ENCODE peak calls at places on chromosomes 6 and 20, in nine cellular contexts. M is activated naive CD4-positive, alpha-beta T cell treated with anti-CD3 and anti-CD28 coated beads for 36 hours; I is central memory CD8-positive, alpha-beta T cell; Y is stromal cell of bone marrow; H is CD4-positive, alpha-beta T cell; K is activated T-cell treated with anti-CD3 and anti-CD28 coated beads, Interleukin-2, amount 50 U/mL, for 72 hours; T is GDM1; L is WTC11; S is 8988T. X is an unnamed sample.

GRCh38 chr6:56840467-56841371 is 114.2 kb upstream of the BEND6 start:
- DNase-seq in M (no peak), I (no peak), Y (peak; percentile 77), H (no peak), K (no peak), T (no peak), L (no peak), S (no peak), X (no peak)

GRCh38 chr6:36970892-36971842 is 14.8 kb downstream of the MTCH1 start:
- DNase-seq in M (no peak), I (no peak), Y (no peak), H (no peak), K (no peak), T (no peak), L (no peak), S (no peak), X (no peak)

GRCh38 chr20:63897978-63898561 is 3.1 kb downstream of the DNAJC5 start:
- DNase-seq in M (no peak), I (no peak), Y (no peak), H (no peak), K (no peak), T (no peak), L (no peak), S (peak; percentile 3), X (no peak)

GRCh38 chr6:168370310-168370991 is 50.9 kb upstream of the DACT2 start:
- DNase-seq in M (peak; percentile 75), I (peak; percentile 28), Y (no peak), H (peak; percentile 54), K (peak; percentile 78), T (peak; percentile 41), L (peak; percentile 89), S (peak; percentile 88), X (peak; percentile 61)

GRCh38 chr6:82208914-82209313 is 38.6 kb downstream of the IBTK start:
- DNase-seq in M (no peak), I (no peak), Y (no peak), H (no peak), K (no peak), T (no peak), L (no peak), S (no peak), X (no peak)

GRCh38 chr20:1805816-1806215 is 89.4 kb upstream of the SIRPA start:
- DNase-seq in M (no peak), I (no peak), Y (no peak), H (no peak), K (no peak), T (no peak), L (no peak), S (no peak), X (no peak)

GRCh38 chr20:10076126-10077080 is 41.6 kb downstream of the ANKEF1 start:
- DNase-seq in M (no peak), I (no peak), Y (no peak), H (no peak), K (no peak), T (no peak), L (no peak), S (no peak), X (no peak)

GRCh38 chr20:35021831-35022230 is 66.2 kb downstream of the MYH7B start:
- DNase-seq in M (no peak), I (no peak), Y (no peak), H (no peak), K (no peak), T (no peak), L (no peak), S (no peak), X (no peak)

GRCh38 chr6:137076277-137077068 is 31.7 kb upstream of the IL20RA start:
- DNase-seq in M (peak; percentile 79), I (peak; percentile 41), Y (peak; percentile 48), H (peak; percentile 11), K (peak; percentile 69), T (peak; percentile 65), L (peak; percentile 79), S (no peak), X (peak; percentile 70)

GRCh38 chr6:155327326-155328073 is 13.2 kb upstream of the TFB1M start:
- DNase-seq in M (peak; percentile 81), I (peak; percentile 22), Y (peak; percentile 52), H (peak; percentile 50), K (peak; percentile 72), T (no peak), L (peak; percentile 48), S (no peak), X (no peak)

GRCh38 chr6:16345449-16346330 is 107.3 kb downstream of the GMPR start:
- DNase-seq in M (no peak), I (no peak), Y (peak; percentile 85), H (no peak), K (no peak), T (no peak), L (no peak), S (no peak), X (no peak)

GRCh38 chr6:156718647-156719394 is 58.4 kb upstream of the ARID1B start:
- DNase-seq in M (no peak), I (no peak), Y (peak; percentile 67), H (no peak), K (no peak), T (no peak), L (no peak), S (no peak), X (no peak)

GRCh38 chr6:135180458-135181332 is at the start of gene MYB:
- DNase-seq in M (peak; percentile 76), I (peak; percentile 31), Y (no peak), H (peak; percentile 51), K (peak; percentile 87), T (peak; percentile 70), L (peak; percentile 69), S (peak; percentile 84), X (no peak)

GRCh38 chr6:86871681-86872080 is 65.6 kb upstream of the HTR1E start:
- DNase-seq in M (no peak), I (no peak), Y (no peak), H (no peak), K (no peak), T (no peak), L (no peak), S (no peak), X (no peak)

X was measured in iPS DF 6.9.